ENCODE peak calls at places on chromosomes 6 and 20, in five cellular contexts. N is H1, F is HEK293T, A is NT2/D1, K is HepG2. S is an unnamed sample.

GRCh38 chr6:27889628-27890315 is 22.4 kb downstream of the OR2B2 start:
- DNase-seq in N (no peak), F (no peak), A (no peak), K (no peak), S (no peak)

GRCh38 chr6:169663468-169663867 is 38.4 kb downstream of the WDR27 start:
- DNase-seq in N (no peak), F (no peak), A (no peak), K (no peak), S (no peak)

GRCh38 chr6:151351731-151352130 is 39.6 kb downstream of the ZBTB2 start:
- DNase-seq in N (no peak), F (no peak), A (no peak), K (no peak), S (no peak)

GRCh38 chr20:32387262-32387661 is 29.1 kb downstream of the ASXL1 start:
- DNase-seq in N (no peak), F (no peak), A (no peak), K (no peak), S (no peak)

GRCh38 chr6:115969207-115969929 is 91.3 kb downstream of the FRK start:
- DNase-seq in N (peak; percentile 5), F (no peak), A (peak; percentile 32), K (no peak), S (no peak)

GRCh38 chr6:164227952-164228522 is 813.5 kb downstream of the QKI start:
- DNase-seq in N (no peak), F (no peak), A (no peak), K (no peak), S (no peak)

GRCh38 chr20:35091808-35092523 is 641 bp downstream of the TRPC4AP start:
- DNase-seq in N (no peak), F (peak; percentile 51), A (no peak), K (peak; percentile 44), S (no peak)

GRCh38 chr6:168288781-168289570 is 30.6 kb downstream of the DACT2 start:
- DNase-seq in N (no peak), F (no peak), A (no peak), K (no peak), S (no peak)

GRCh38 chr6:42197574-42198362 is 3.0 kb upstream of the GUCA1B start:
- DNase-seq in N (no peak), F (no peak), A (no peak), K (peak; percentile 81), S (no peak)

GRCh38 chr6:82711105-82711829 is 347.6 kb downstream of the TPBG start:
- DNase-seq in N (no peak), F (no peak), A (no peak), K (no peak), S (no peak)

GRCh38 chr20:11431613-11432012 is 486.1 kb upstream of the BTBD3 start:
- DNase-seq in N (no peak), F (no peak), A (no peak), K (no peak), S (no peak)

GRCh38 chr6:148997863-148998262 is 251.0 kb downstream of the UST start:
- DNase-seq in N (no peak), F (no peak), A (no peak), K (no peak), S (no peak)

GRCh38 chr6:36347635-36348034 is 10.9 kb upstream of the BNIP5 start:
- DNase-seq in N (no peak), F (no peak), A (no peak), K (no peak), S (no peak)

GRCh38 chr20:43138061-43138860 is 51.4 kb downstream of the PTPRT start:
- DNase-seq in N (no peak), F (no peak), A (no peak), K (peak; percentile 21), S (no peak)

GRCh38 chr6:113402541-113402940 is 454.6 kb upstream of the MARCKS start:
- DNase-seq in N (no peak), F (no peak), A (no peak), K (no peak), S (no peak)

GRCh38 chr6:166492092-166492491 is 94.4 kb downstream of the RAMACL start:
- DNase-seq in N (no peak), F (no peak), A (no peak), K (no peak), S (no peak)

GRCh38 chr6:71043902-71044301 is 87.0 kb upstream of the B3GAT2 start:
- DNase-seq in N (no peak), F (peak; percentile 15), A (no peak), K (no peak), S (no peak)

GRCh38 chr6:148501178-148501590 is 158.5 kb downstream of the SASH1 start:
- DNase-seq in N (no peak), F (peak; percentile 28), A (no peak), K (no peak), S (no peak)

GRCh38 chr20:24866008-24866407 is 83.1 kb upstream of the CST7 start:
- DNase-seq in N (no peak), F (no peak), A (no peak), K (no peak), S (no peak)

GRCh38 chr6:121503633-121504032 is 68.2 kb downstream of the GJA1 start:
- DNase-seq in N (no peak), F (no peak), A (no peak), K (no peak), S (no peak)

GRCh38 chr6:143901885-143902708 is 37.8 kb downstream of the ZC2HC1B start:
- DNase-seq in N (no peak), F (no peak), A (no peak), K (no peak), S (peak; percentile 48)

GRCh38 chr6:169915769-169916550 is 164.5 kb downstream of the ERMARD start:
- DNase-seq in N (no peak), F (no peak), A (no peak), K (no peak), S (no peak)

GRCh38 chr6:3383525-3383924 is 73.3 kb downstream of the SLC22A23 start:
- DNase-seq in N (no peak), F (peak; percentile 39), A (no peak), K (peak; percentile 88), S (peak; percentile 75)

GRCh38 chr6:13986700-13987399 is 62.1 kb downstream of the RNF182 start:
- DNase-seq in N (no peak), F (no peak), A (no peak), K (no peak), S (no peak)

DNA sequence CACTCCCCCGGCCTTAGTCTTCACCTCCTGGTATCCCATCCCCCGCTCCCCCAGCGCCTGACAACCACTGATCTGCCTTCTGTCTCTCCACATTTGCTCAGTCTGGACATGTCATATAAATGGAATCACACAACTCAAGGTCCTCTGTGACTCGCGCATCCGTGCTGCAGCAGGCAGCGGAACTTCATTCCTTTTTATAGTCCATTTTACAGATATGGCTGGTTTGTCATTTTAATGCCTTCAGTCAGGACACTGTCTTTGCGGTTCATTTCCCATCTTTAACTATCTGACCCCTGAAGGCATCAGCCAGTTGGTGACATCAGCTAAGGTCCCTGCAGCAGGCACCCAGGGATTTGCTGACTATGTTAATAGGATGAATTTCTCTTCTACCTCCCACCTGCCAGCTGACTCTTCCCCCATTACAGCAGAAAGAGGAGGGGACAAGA is 125.7 kb downstream of the ZMYND8 start:
- DNase-seq in N (no peak), F (no peak), A (no peak), K (no peak), S (no peak)
- TF ChIP-seq SUZ12 in N (no peak), F (no peak), A (no peak), K (no peak), S (no peak)

GRCh38 chr20:16147221-16147620 is 426.0 kb downstream of the KIF16B start:
- DNase-seq in N (no peak), F (no peak), A (no peak), K (no peak), S (no peak)

GRCh38 chr20:16145919-16146318 is 427.3 kb downstream of the KIF16B start:
- DNase-seq in N (no peak), F (no peak), A (no peak), K (no peak), S (no peak)

GRCh38 chr20:16143596-16143995 is 429.7 kb downstream of the KIF16B start:
- DNase-seq in N (no peak), F (no peak), A (no peak), K (no peak), S (no peak)

DNA sequence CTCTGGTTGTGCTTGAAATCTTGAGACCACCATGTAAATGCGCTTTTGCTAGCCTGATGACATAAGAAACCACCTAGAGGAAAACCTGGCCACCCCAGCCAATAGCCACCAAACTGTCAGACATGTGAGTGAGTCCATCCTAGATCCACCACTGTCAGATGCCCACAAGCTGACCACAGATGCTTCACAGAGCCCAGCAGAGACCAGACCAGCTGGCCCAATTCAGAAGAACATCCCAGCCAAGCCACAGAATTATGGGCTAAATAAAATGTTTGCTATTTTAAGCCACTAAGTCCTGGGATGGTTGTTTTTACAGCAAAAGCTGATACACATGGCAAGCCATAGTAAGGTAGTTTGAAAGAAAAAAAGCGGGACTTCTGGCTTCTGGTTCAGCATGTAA is 425.3 kb downstream of the KIF16B start:
- DNase-seq in N (no peak), F (no peak), A (no peak), K (no peak), S (no peak)
- TF ChIP-seq SUZ12 in N (no peak), F (no peak), A (no peak), K (no peak), S (no peak)

GRCh38 chr6:21187485-21187884 is 406.1 kb upstream of the SOX4 start:
- DNase-seq in N (no peak), F (no peak), A (no peak), K (no peak), S (no peak)

GRCh38 chr6:21186479-21187055 is 407.0 kb upstream of the SOX4 start:
- DNase-seq in N (no peak), F (no peak), A (no peak), K (no peak), S (no peak)

GRCh38 chr6:21190701-21191588 is 402.6 kb upstream of the SOX4 start:
- DNase-seq in N (no peak), F (no peak), A (no peak), K (no peak), S (no peak)

GRCh38 chr6:21188505-21189223 is 404.9 kb upstream of the SOX4 start:
- DNase-seq in N (no peak), F (no peak), A (no peak), K (peak; percentile 24), S (peak; percentile 82)

GRCh38 chr6:21189721-21190120 is 403.8 kb upstream of the SOX4 start:
- DNase-seq in N (no peak), F (no peak), A (no peak), K (no peak), S (no peak)
- TF ChIP-seq SUZ12 in N (no peak), F (no peak), A (no peak), K (no peak), S (no peak)

GRCh38 chr20:15296422-15296821 is 959.0 kb upstream of the FLRT3 start:
- DNase-seq in N (no peak), F (no peak), A (no peak), K (no peak), S (no peak)

DNA sequence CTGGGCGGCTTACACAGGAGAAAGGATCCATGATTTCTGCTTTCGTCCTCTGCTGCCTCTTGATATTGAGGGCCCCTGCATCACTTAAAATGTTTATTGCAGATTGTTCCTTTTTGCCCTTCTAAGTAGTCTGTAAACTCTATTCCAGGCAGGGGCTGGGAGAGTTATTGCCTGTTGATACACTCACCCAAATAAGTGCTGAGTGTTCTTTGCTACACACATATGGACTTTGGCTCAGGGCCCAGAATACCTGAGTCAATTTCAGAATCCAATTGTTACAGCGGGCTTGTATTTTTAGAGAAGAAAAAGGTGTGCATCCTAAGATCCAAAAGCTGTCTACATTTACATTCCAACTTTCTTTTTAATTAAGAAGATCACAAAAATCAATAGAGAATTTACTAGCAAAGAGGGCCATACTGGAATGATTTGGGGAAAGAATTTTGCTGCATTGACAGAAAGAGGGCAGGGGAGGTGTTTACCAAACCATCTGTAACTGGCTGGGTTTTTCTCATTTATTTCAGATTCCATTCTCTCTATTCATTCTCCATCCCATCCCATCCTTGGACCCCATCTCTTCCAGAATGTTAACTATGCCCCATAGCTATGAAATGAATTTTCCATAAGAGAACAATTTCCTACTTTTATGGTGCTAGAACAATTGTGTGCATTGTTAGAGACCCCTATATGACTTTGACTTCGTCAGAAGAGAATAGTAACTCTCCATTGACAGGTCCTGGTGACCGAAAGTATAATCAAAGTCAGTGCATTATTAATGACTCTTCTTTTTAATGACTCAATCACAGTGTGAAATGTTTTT is 959.9 kb upstream of the FLRT3 start:
- DNase-seq in N (no peak), F (no peak), A (no peak), K (no peak), S (no peak)
- TF ChIP-seq SUZ12 in N (no peak), F (no peak), A (no peak), K (no peak), S (no peak)

S was measured in GM12878.